ENCODE peak calls at places on chromosomes 4 and X, in ten cellular contexts. Z, S, C, N, K, F, O, M, B and X are unnamed samples. For H3K4me1, the result is how much of the 10 kb centered on the place peaks cover.

GRCh38 chr4:137711502-137711901 is 179.2 kb upstream of the PCDH18 start:
- DNase-seq in B (no peak), N (no peak), C (no peak), F (no peak), M (no peak), K (no peak), Z (no peak), O (no peak), S (no peak), X (no peak)

GRCh38 chr4:26717332-26717731 is 133.4 kb downstream of the TBC1D19 start:
- DNase-seq in S (no peak), C (no peak), O (no peak), F (no peak), N (no peak), M (no peak), K (no peak), Z (no peak), B (no peak), X (no peak)

GRCh38 chr4:140774510-140774909 is 18.3 kb upstream of the TBC1D9 start:
- DNase-seq in S (no peak), Z (no peak), C (no peak), K (no peak), F (no peak), N (no peak), O (no peak), B (no peak), M (no peak), X (no peak)

GRCh38 chrX:104098151-104098808 is 14.0 kb upstream of the ZCCHC18 start:
- DNase-seq in K (no peak), N (peak), F (no peak), M (no peak), B (peak), O (peak), C (peak), Z (peak), S (peak), X (no peak)

GRCh38 chrX:26925088-26925487 is 538.1 kb downstream of the PPP4R3C start:
- DNase-seq in S (no peak), N (no peak), F (no peak), M (no peak), O (no peak), Z (no peak), B (no peak), K (no peak), C (no peak), X (no peak)

GRCh38 chrX:25191403-25191802 is 175.6 kb upstream of the ARX start:
- DNase-seq in F (no peak), B (peak), S (no peak), N (no peak), O (no peak), C (no peak), K (no peak), M (no peak), Z (peak), X (no peak)

GRCh38 chr4:94354474-94354896 is 11.8 kb upstream of the HPGDS start:
- DNase-seq in M (no peak), N (no peak), Z (no peak), O (no peak), C (no peak), F (no peak), S (no peak), K (no peak), B (no peak), X (no peak)

GRCh38 chrX:155857561-155857960 is 23.6 kb upstream of the VAMP7 start:
- DNase-seq in B (no peak), M (no peak), C (no peak), S (no peak), F (no peak), O (no peak), Z (no peak), N (no peak), K (no peak), X (no peak)

GRCh38 chrX:100609591-100609990 is 24.9 kb downstream of the TNMD start:
- DNase-seq in Z (no peak), O (no peak), B (no peak), F (no peak), N (no peak), S (no peak), M (no peak), K (no peak), C (no peak), X (no peak)

GRCh38 chr4:170230242-170230641 is 140.5 kb upstream of the AADAT start:
- DNase-seq in C (no peak), S (no peak), Z (no peak), F (no peak), M (no peak), K (no peak), O (no peak), B (no peak), N (no peak), X (no peak)

GRCh38 chrX:26050099-26050498 is 88.0 kb upstream of the MAGEB18 start:
- DNase-seq in N (no peak), O (no peak), F (no peak), S (no peak), B (no peak), Z (no peak), C (no peak), M (no peak), K (no peak), X (no peak)

GRCh38 chrX:15674514-15674898 is 9.9 kb upstream of the CLTRN start:
- DNase-seq in O (peak), Z (peak), K (peak), N (peak), M (peak), C (peak), F (peak), B (peak), S (peak), X (peak)

GRCh38 chrX:17078031-17078730 is 131.7 kb downstream of the REPS2 start:
- DNase-seq in K (no peak), Z (no peak), F (no peak), B (no peak), M (no peak), O (no peak), S (no peak), N (no peak), C (no peak), X (no peak)

GRCh38 chr4:61666248-61666647 is 466.1 kb downstream of the ADGRL3 start:
- DNase-seq in N (no peak), S (no peak), C (no peak), K (no peak), M (no peak), F (no peak), Z (no peak), B (no peak), O (no peak), X (no peak)

GRCh38 chrX:123188081-123188480 is 4.0 kb downstream of the GRIA3 start:
- DNase-seq in S (no peak), Z (no peak), O (no peak), N (no peak), K (no peak), C (no peak), B (no peak), M (no peak), F (no peak), X (no peak)

GRCh38 chr4:102959503-102959902 is 60.0 kb downstream of the SLC9B1 start:
- DNase-seq in B (no peak), S (no peak), N (no peak), K (no peak), F (no peak), M (no peak), O (no peak), Z (no peak), C (no peak), X (no peak)

GRCh38 chrX:108022491-108023089 is 22.3 kb upstream of the VSIG1 start:
- DNase-seq in M (no peak), Z (no peak), F (no peak), K (no peak), O (no peak), B (no peak), S (no peak), C (no peak), N (no peak), X (no peak)

GRCh38 chr4:148749403-148749802 is 307.2 kb upstream of the NR3C2 start:
- DNase-seq in C (no peak), S (no peak), F (no peak), K (no peak), B (no peak), O (no peak), Z (no peak), M (no peak), N (no peak), X (no peak)

GRCh38 chrX:47662144-47662657 is 3.2 kb upstream of the UXT start:
- DNase-seq in K (no peak), S (no peak), C (no peak), F (no peak), B (peak), O (no peak), N (no peak), Z (no peak), M (no peak), X (no peak)

GRCh38 chr4:105603158-105603557 is 50.7 kb downstream of the ARHGEF38 start:
- DNase-seq in M (no peak), C (no peak), B (no peak), Z (no peak), K (no peak), N (no peak), O (no peak), S (no peak), F (no peak), X (no peak)

GRCh38 chrX:25020391-25021131 is 4.8 kb upstream of the ARX start:
- DNase-seq in Z (peak), K (peak), C (no peak), B (peak), N (no peak), S (no peak), M (no peak), O (no peak), F (no peak), X (no peak)

GRCh38 chr4:128163177-128164117 is 102.3 kb downstream of the LARP1B start:
- DNase-seq in N (peak), S (no peak), K (no peak), B (no peak), M (no peak), Z (peak), C (no peak), O (no peak), F (no peak), X (no peak)

GRCh38 chrX:84735025-84735424 is 232.8 kb upstream of the HDX start:
- DNase-seq in Z (no peak), F (no peak), S (no peak), C (no peak), O (no peak), N (peak), K (no peak), M (no peak), B (no peak), X (no peak)

GRCh38 chrX:13029831-13030771 is 14.3 kb downstream of the FAM9C start:
- DNase-seq in Z (no peak), N (peak), F (no peak), K (no peak), O (no peak), B (no peak), C (peak), M (no peak), S (no peak), X (no peak)

GRCh38 chr4:121791481-121791880 is 9.6 kb upstream of the EXOSC9 start:
- DNase-seq in K (no peak), S (no peak), M (no peak), O (no peak), N (no peak), C (no peak), B (no peak), Z (no peak), F (no peak), X (no peak)

DNA sequence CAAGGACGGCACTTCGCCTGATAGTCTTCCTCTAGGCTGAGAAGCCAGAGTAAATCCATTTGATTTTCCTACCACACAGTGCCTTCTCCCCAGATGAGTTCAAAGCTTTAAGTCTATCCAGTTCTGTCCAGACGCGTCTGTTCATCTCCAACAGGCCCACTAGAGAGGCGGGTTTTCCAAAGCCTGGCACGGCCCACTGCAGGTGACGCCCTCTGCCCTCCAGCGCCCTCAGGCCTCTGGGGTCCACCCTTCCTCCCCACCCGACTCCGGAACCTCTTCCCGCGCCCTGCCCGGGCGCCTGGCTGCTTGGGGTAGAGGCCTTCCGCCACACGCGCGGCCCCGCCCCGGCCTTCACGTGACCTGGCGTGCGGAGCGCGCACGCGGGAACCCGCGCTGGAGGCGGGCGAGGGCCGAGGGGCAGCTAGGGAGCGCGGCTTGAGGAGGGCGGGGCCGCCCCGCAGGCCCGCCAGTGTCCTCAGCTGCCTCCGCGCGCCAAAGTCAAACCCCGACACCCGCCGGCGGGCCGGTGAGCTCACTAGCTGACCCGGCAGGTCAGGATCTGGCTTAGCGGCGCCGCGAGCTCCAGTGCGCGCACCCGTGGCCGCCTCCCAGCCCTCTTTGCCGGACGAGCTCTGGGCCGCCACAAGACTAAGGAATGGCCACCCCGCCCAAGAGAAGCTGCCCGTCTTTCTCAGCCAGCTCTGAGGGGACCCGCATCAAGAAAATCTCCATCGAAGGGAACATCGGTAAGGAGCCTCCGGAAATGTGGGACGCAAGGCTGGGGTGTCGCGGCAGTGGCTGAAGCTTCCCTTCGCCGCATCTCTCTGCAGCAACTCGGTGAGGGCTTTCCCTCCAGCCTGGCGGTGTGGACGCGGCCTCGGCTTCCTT is at the start of gene DCK:
- DNase-seq in O (peak), N (peak), S (peak), M (peak), F (no peak), Z (peak), C (peak), B (peak), K (peak), X (peak)
- TF ChIP-seq POLR2A in O (peak), N (peak), S (no peak), M (peak), F (peak), Z (peak), C (peak), B (peak), K (peak), X (peak)

DNA sequence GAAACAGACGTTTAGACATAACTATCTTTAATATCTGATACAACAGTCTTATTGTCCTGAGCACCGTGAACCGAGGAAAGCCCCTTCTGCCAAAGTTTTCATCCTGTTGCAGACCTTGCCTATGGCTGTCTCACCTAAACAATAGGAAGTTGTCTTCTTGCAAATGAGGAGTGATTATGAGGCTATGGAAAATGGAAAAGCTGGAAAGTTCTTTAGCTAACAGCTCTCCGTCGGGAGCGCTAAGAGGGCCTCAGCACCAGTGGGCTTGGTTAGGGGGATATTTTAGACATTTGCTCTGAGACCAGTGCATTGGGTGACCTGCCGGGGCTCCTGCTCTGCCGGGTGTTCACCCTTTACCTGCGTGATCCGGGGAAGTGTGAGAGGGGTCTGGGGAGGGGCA is 28.4 kb downstream of the TMEM131L start:
- DNase-seq in Z (no peak), F (no peak), C (no peak), O (no peak), B (no peak), N (no peak), M (no peak), K (no peak), S (no peak), X (no peak)
- H3K4me1 ChIP-seq in Z (under half), F (under half), C (under half), O (under half), B (under half), N (under half), M (under half), K (under half), S (under half), X (under half)

DNA sequence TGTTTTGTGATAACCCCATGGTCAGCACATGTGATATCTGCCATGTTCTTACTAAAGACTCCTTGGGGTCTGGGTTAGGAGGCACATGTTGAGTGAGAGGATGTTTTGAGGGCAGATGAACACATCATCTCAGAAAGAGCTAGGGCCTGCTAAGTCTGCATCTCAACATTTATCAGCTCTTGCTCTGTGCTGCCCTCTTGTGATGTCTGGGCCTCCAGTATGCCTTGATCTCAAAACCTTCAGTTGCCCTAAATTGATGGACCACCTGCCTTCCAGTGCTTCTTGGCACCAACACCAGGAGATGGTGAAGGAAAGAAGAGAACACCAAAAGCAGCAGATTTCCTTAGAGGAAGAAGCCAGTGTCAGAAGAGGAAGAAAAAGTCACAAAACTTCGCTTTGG is 22.5 kb downstream of the MID1 start:
- DNase-seq in F (no peak), C (no peak), M (no peak), K (no peak), S (no peak), B (no peak), O (no peak), N (peak), Z (no peak), X (no peak)
- TF ChIP-seq EP300 in F (no peak), C (no peak), M (no peak), K (no peak), S (no peak), B (no peak), O (no peak), N (no peak), Z (no peak), X (no peak)

GRCh38 chr4:48270516-48270897 is 869 bp upstream of the TEC start:
- DNase-seq in K (no peak), N (no peak), Z (no peak), C (no peak), O (no peak), M (no peak), F (no peak), S (no peak), B (no peak), X (no peak)

GRCh38 chr4:48269861-48270515 is 350 bp upstream of the TEC start:
- DNase-seq in C (peak), K (peak), O (peak), N (peak), M (peak), S (peak), Z (peak), B (peak), F (peak), X (peak)

GRCh38 chr4:48271048-48271452 is 1.4 kb upstream of the TEC start:
- DNase-seq in S (no peak), O (no peak), N (no peak), Z (no peak), M (no peak), B (no peak), K (no peak), C (no peak), F (peak), X (no peak)

GRCh38 chr4:48267574-48267973 is 2.1 kb downstream of the TEC start:
- DNase-seq in O (no peak), B (no peak), F (no peak), C (no peak), S (no peak), N (no peak), Z (no peak), K (no peak), M (no peak), X (no peak)

DNA sequence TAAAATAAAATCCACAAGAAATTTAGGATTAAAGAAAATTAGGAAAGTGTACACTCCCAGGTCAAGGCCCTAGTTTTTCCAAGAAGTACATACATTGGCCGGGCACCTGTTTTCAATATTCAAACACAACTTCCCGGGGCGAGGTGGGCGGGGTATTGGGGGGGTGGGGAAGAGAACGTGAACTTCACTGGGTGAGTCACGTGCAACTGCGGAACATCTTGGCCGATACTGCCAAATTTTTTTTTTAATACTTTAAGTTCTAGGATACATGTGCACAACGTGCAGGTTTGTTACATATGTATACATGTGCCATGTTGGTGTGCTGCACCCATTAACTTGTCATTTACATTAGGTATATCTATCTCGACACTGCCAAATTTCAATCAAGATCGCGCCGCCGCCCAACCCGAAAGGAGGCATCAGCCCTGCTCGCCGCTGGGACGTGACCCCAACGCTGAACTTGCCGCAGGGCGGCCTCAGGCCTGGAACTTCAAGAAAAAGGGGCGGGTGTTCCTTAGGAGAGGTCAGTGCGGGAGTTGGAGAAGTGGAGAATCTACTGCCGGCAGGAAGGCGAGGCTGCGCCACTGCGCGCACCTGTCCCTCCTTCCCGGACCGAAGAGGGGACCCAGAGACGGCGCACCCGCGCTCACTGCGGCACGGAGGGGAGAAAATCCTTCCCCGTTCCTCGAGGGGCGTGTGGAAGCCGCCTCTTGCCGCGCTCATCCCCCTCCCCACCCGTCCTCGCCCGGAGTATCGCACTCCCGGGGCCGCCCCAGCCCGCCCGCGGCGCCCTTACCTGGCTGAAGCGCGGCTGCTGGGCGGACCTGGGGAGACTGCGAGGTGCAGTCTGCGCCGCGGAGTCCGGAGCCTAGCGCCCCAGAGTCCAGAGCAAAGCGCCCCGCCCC is at the start of gene TEC:
- DNase-seq in C (peak), K (no peak), Z (peak), O (peak), M (peak), F (no peak), B (peak), S (peak), N (no peak), X (peak)
- TF ChIP-seq POLR2A in C (peak), K (no peak), Z (peak), O (no peak), M (peak), F (peak), B (peak), S (no peak), N (no peak), X (no peak)

DNA sequence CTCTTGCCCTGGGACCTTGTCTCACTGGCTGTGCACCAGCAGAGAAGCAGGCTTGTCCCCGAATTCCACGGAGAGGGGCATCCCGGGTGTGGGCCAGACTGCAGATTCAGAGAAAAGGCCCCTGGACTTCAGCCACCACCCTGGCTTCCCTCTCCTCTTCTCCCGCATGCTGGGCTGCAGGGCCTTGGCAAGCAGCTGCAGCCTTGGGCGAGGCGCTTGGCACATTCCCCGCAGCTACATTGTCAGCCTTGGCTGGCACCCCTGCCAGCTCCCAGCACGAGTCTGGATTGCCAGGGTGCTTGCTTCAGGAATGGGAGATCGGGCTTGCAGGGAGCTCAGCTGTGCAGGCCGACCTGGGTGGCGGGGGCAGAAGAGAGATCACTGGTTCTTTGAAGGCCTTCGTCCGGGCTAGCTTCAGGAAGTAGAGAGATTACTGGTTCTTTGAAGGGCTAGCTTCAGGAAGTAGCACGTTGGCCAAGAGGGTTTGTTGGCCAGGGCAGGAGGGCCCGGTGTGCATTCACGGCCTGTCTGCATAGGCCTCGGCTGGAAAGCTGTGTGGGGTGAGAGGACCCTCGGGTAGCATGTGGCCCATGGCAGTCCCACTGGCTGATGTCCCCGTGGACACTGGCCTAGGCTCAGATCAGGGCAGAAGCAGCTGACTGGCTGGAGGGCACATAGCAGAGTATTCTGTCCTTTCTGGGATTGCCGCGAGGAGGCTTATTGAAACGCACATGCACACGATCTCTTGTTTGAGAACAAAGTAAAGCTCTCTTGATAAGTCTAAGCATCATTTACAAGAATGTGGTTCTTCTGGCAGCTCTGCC is 2.7 kb downstream of the ABCD1 start:
- DNase-seq in N (peak), S (peak), M (no peak), O (peak), C (peak), B (no peak), F (no peak), Z (no peak), K (peak), X (peak)
- H3K4me1 ChIP-seq in N (half or more), S (under half), M (under half), O (under half), C (under half), B (under half), F (under half), Z (under half), K (under half), X (under half)